ENCODE peak calls at places on chromosomes 3 and 15, in six cellular contexts. J, B, R, X, E and W are unnamed samples.

GRCh38 chr3:129794319-129795201 is 99.0 kb downstream of the TMCC1 start:
- DNase-seq in J (peak; percentile 22), B (no peak), R (peak; percentile 63), X (peak; percentile 14), E (peak; percentile 7), W (no peak)

GRCh38 chr15:99566157-99566900 is 545 bp downstream of the MEF2A start:
- DNase-seq in J (no peak), B (no peak), R (peak; percentile 67), X (peak; percentile 76), E (peak; percentile 63), W (no peak)

GRCh38 chr3:11185564-11186317 is 31.4 kb downstream of the HRH1 start:
- DNase-seq in J (no peak), B (no peak), R (no peak), X (no peak), E (no peak), W (no peak)

GRCh38 chr15:52247032-52247431 is 48.6 kb downstream of the MYO5C start:
- DNase-seq in J (no peak), B (no peak), R (no peak), X (no peak), E (no peak), W (peak; percentile 97)

GRCh38 chr3:49619649-49620048 is 54.5 kb upstream of the APEH start:
- DNase-seq in J (no peak), B (no peak), R (no peak), X (no peak), E (no peak), W (no peak)

GRCh38 chr3:62872318-62872717 is 2.9 kb downstream of the CADPS start:
- DNase-seq in J (no peak), B (no peak), R (no peak), X (no peak), E (no peak), W (no peak)

GRCh38 chr3:75192065-75192658 is 472.0 kb upstream of the FRG2C start:
- DNase-seq in J (peak; percentile 35), B (no peak), R (peak; percentile 82), X (peak; percentile 28), E (peak; percentile 29), W (peak; percentile 38)

GRCh38 chr15:99371180-99372103 is 120.2 kb downstream of the LRRC28 start:
- DNase-seq in J (no peak), B (peak; percentile 63), R (no peak), X (no peak), E (no peak), W (no peak)

GRCh38 chr3:166123576-166123975 is 286.4 kb upstream of the BCHE start:
- DNase-seq in J (no peak), B (no peak), R (no peak), X (no peak), E (no peak), W (no peak)

GRCh38 chr15:99425666-99426301 is 140.0 kb upstream of the MEF2A start:
- DNase-seq in J (no peak), B (no peak), R (no peak), X (no peak), E (no peak), W (no peak)

GRCh38 chr15:94002026-94002425 is 229.3 kb upstream of the MCTP2 start:
- DNase-seq in J (no peak), B (no peak), R (no peak), X (no peak), E (no peak), W (no peak)

GRCh38 chr3:71002298-71002697 is 581.2 kb downstream of the FOXP1 start:
- DNase-seq in J (no peak), B (no peak), R (no peak), X (no peak), E (no peak), W (no peak)

GRCh38 chr15:37014137-37014536 is 86.2 kb downstream of the MEIS2 start:
- DNase-seq in J (no peak), B (no peak), R (no peak), X (no peak), E (no peak), W (no peak)

GRCh38 chr3:132659000-132659369 is 624 bp downstream of the ACAD11 start:
- DNase-seq in J (no peak), B (no peak), R (no peak), X (no peak), E (peak; percentile 10), W (no peak)

GRCh38 chr3:129624347-129625070 is 18.0 kb upstream of the PLXND1 start:
- DNase-seq in J (no peak), B (no peak), R (no peak), X (no peak), E (no peak), W (peak; percentile 66)

GRCh38 chr3:60954049-60954448 is 297.2 kb downstream of the FHIT start:
- DNase-seq in J (no peak), B (no peak), R (no peak), X (no peak), E (no peak), W (no peak)

GRCh38 chr15:100528833-100529428 is at the start of gene CERS3:
- DNase-seq in J (no peak), B (no peak), R (no peak), X (no peak), E (no peak), W (no peak)

DNA sequence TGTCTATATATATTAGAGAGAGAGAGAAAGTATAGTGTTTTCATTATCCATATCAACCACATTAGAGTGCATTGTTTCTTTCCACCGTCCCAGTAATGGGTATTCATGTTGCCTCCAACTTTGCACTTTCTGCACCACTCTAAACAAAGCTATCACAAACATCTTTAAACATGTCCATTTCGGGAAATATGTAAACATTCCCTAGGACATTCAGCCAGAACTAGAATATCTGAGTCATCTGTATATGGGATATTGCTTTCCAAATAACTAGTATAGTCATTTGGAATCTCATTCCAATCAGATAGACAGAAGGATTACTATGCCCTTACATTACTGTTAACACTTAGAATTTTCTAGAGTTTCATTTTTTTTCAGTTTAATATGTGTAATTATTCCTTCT is 914.9 kb upstream of the EPHA6 start:
- DNase-seq in J (no peak), B (no peak), R (no peak), X (no peak), E (no peak), W (no peak)
- TF ChIP-seq GABPA in J (no peak), B (no peak), R (no peak), X (no peak), E (no peak), W (no peak)

GRCh38 chr3:32041316-32041715 is 59.8 kb downstream of the ZNF860 start:
- DNase-seq in J (peak; percentile 2), B (no peak), R (no peak), X (no peak), E (no peak), W (no peak)

GRCh38 chr3:32046102-32046501 is 60.3 kb upstream of the GPD1L start:
- DNase-seq in J (no peak), B (no peak), R (no peak), X (no peak), E (peak; percentile 0), W (no peak)

GRCh38 chr3:32048487-32049174 is 57.8 kb upstream of the GPD1L start:
- DNase-seq in J (no peak), B (no peak), R (no peak), X (no peak), E (peak; percentile 2), W (no peak)

DNA sequence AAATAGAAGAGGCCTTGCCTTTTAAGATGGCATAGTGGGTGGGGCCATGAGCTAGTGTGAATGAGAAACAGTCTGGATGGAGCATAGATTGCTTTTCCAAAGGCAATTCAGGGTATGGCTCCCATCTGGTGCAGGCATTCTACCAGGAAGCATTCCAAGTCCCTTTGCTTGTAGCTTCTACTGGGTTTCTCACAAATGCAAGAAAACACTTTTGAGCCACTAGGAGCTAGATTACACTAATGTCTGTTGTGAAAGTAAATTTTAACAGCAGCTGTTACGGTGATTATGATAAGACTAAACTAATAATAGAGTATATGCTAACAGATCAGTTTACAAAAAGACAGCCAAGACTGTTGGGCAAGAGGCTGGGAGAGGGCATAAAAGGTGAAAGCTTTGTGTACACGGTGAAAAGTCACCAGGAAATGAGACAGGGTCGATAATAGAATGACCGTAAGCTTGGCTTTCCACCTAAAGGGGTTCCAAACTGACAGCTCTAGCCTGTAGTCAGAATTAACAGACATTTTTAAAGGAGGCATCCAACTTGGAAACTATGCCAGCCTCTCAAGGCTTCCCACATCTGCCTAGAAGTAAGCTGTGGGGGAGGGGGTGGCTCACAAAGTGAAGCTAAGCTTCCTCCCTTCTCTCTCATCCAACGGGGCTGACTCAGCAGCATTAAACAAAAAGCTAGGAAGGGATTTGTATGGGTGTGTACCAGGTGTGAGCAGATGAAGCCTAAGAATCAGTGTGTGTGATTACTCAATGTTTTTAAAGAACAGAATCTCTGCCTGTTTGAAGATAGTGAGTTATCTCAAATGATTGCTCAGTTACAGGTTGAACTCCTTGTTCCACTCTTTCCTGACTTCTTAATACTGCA is 61.1 kb upstream of the GPD1L start:
- DNase-seq in J (peak; percentile 85), B (no peak), R (no peak), X (peak; percentile 9), E (peak; percentile 8), W (no peak)
- TF ChIP-seq GABPA in J (no peak), B (no peak), R (no peak), X (no peak), E (no peak), W (no peak)

GRCh38 chr3:35389907-35390306 is 249.4 kb upstream of the ARPP21 start:
- DNase-seq in J (no peak), B (no peak), R (no peak), X (no peak), E (no peak), W (no peak)

GRCh38 chr3:35385271-35385670 is 254.1 kb upstream of the ARPP21 start:
- DNase-seq in J (no peak), B (no peak), R (no peak), X (no peak), E (no peak), W (no peak)

GRCh38 chr3:35383216-35383615 is 256.1 kb upstream of the ARPP21 start:
- DNase-seq in J (no peak), B (no peak), R (no peak), X (no peak), E (no peak), W (no peak)

GRCh38 chr3:35383719-35384555 is 255.4 kb upstream of the ARPP21 start:
- DNase-seq in J (no peak), B (no peak), R (no peak), X (peak; percentile 4), E (no peak), W (no peak)
- TF ChIP-seq GABPA in J (no peak), B (no peak), R (no peak), X (no peak), E (no peak), W (no peak)

DNA sequence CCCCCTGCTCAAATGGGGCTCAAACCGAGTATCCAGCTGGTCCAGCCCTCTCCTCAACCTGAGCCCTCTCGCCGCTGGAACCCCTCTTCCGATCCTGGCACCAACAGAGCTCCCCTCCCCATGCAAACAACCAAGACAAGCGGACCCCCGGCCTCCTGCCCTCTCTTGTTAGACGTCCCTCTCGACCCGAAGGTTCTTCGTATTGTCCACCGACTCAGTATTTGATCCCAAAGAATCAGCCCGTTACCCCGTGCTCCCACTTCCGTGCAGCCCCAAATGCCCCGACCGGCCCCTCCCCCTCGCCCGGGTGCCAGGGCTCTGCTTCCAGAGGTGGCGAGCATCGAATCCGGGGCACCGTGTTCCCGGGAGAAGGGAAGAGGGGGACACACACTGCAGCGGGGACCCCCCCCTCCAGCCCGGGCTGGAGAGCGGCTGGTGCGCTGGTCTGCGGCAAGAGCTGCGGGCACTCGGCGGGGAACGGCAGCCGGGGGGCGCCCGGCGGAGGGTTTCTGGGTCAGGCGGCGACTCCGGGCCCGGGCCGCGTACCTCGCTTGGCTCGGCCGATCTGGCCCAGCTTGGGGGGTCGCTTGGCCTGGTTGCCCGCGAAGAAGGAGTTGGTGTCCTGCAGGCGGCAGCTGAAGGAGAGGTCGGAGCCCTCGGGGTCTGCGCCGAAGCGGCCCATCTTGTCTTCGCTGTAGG is 633 bp downstream of the CAMK2N2 start:
- DNase-seq in J (no peak), B (no peak), R (peak; percentile 79), X (peak; percentile 76), E (peak; percentile 27), W (no peak)
- TF ChIP-seq GABPA in J (no peak), B (no peak), R (no peak), X (no peak), E (no peak), W (no peak)